ENCODE peak calls at places on chromosomes 4 and X, in nine cellular contexts. M is sigmoid colon; B is activated T-cell treated with anti-CD3 and anti-CD28 coated beads for 1 hour; N is fibroblast of pulmonary artery; Z is G401; G is hippocampal formation; X is CD8-positive, alpha-beta T cell; V is LHCN-M2; Q is erythroblast. E is an unnamed sample.
A peak's percentile ranks its signal among the peaks of the same experiment; 100 is the strongest.

GRCh38 chrX:53263597-53264094 is 17.7 kb downstream of the IQSEC2 start:
- DNase-seq in Z (no peak), X (no peak), B (no peak), N (peak; percentile 44), G (no peak), V (peak; percentile 81), M (no peak), Q (peak; percentile 35), E (no peak)

GRCh38 chr4:8355306-8355705 is 85.2 kb downstream of the ACOX3 start:
- DNase-seq in V (no peak), Q (no peak), X (no peak), Z (no peak), M (no peak), B (no peak), G (no peak), N (no peak), E (no peak)

GRCh38 chrX:1792636-1793035 is 177.8 kb downstream of the ASMT start:
- DNase-seq in Q (no peak), V (no peak), G (no peak), B (no peak), M (no peak), Z (no peak), N (no peak), X (no peak), E (no peak)

GRCh38 chrX:119095936-119096335 is 23.1 kb downstream of the CT47C1 start:
- DNase-seq in G (no peak), Q (no peak), X (no peak), N (no peak), V (no peak), M (no peak), B (no peak), Z (no peak), E (no peak)

GRCh38 chr4:1215347-1216075 is 33.4 kb downstream of the CTBP1 start:
- DNase-seq in Q (no peak), N (no peak), V (no peak), B (no peak), M (no peak), G (no peak), Z (no peak), X (no peak), E (no peak)

GRCh38 chrX:10326578-10326977 is 169.8 kb downstream of the CLCN4 start:
- DNase-seq in V (peak; percentile 60), X (no peak), M (no peak), G (no peak), B (no peak), Z (peak; percentile 72), Q (peak; percentile 0), N (peak; percentile 52), E (no peak)

GRCh38 chr4:186200436-186201409 is 9.4 kb downstream of the CYP4V2 start:
- DNase-seq in Z (no peak), N (no peak), V (no peak), B (no peak), M (no peak), G (no peak), X (no peak), Q (no peak), E (no peak)

GRCh38 chrX:155333701-155334100 is 713 bp downstream of the CLIC2 start:
- DNase-seq in G (no peak), Z (no peak), Q (peak; percentile 37), N (no peak), M (no peak), X (no peak), B (no peak), V (no peak), E (no peak)

GRCh38 chrX:40172169-40172979 is 74.6 kb upstream of the BCOR start:
- DNase-seq in G (no peak), X (no peak), V (peak; percentile 47), B (no peak), M (peak; percentile 88), Q (peak; percentile 77), Z (peak; percentile 53), N (peak; percentile 58), E (no peak)

GRCh38 chr4:61923179-61923578 is 723.1 kb downstream of the ADGRL3 start:
- DNase-seq in M (no peak), V (no peak), G (no peak), Q (no peak), X (no peak), N (no peak), Z (no peak), B (no peak), E (no peak)

GRCh38 chr4:176641237-176641636 is 151.5 kb downstream of the VEGFC start:
- DNase-seq in G (no peak), V (no peak), B (no peak), Z (no peak), Q (no peak), N (peak; percentile 40), M (no peak), X (no peak), E (no peak)

GRCh38 chr4:27013012-27013411 is 152.4 kb downstream of the STIM2 start:
- DNase-seq in M (no peak), B (no peak), Q (no peak), Z (no peak), G (no peak), X (no peak), N (no peak), V (no peak), E (no peak)

E was measured in lower leg skin.